ENCODE peak calls at places on chromosome 5, in seven cellular contexts. P is HCT116, H is smooth muscle cell of the brain vasculature, S is activated B cell treated with CpG ODN at 0.5 μM for 24 hours, T is skeletal muscle cell, X is NCI-H774, R is EH. K is an unnamed sample.

GRCh38 chr5:31100781-31101180 is 92.7 kb upstream of the CDH6 start:
- DNase-seq in R (no peak), S (no peak), H (no peak), T (no peak), X (no peak), P (no peak), K (no peak)

GRCh38 chr5:66596791-66597757 is 881 bp downstream of the MAST4 start:
- DNase-seq in H (no peak), R (peak; percentile 13), S (peak; percentile 41), P (no peak), X (no peak), T (no peak), K (no peak)

GRCh38 chr5:179239256-179240135 is 105.8 kb downstream of the ADAMTS2 start:
- DNase-seq in P (no peak), R (no peak), X (no peak), H (no peak), T (no peak), S (peak; percentile 4), K (no peak)

GRCh38 chr5:57889558-57889957 is 406.9 kb upstream of the ACTBL2 start:
- DNase-seq in P (peak; percentile 46), H (no peak), S (no peak), X (no peak), R (peak; percentile 84), T (peak; percentile 39), K (no peak)

GRCh38 chr5:50889790-50890189 is 223.4 kb downstream of the PARP8 start:
- DNase-seq in X (no peak), R (peak; percentile 3), H (no peak), P (no peak), T (no peak), S (no peak), K (no peak)

GRCh38 chr5:123157797-123158528 is 68.9 kb downstream of the PRDM6 start:
- DNase-seq in S (no peak), P (peak; percentile 27), R (peak; percentile 76), T (peak; percentile 37), X (no peak), H (peak; percentile 67), K (no peak)

GRCh38 chr5:172172912-172173591 is 15.0 kb downstream of the STK10 start:
- DNase-seq in X (no peak), S (no peak), H (no peak), R (peak; percentile 52), T (no peak), P (no peak), K (no peak)

GRCh38 chr5:122772446-122772845 is 2.4 kb upstream of the SNX2 start:
- DNase-seq in S (no peak), R (peak; percentile 75), X (no peak), P (no peak), H (no peak), T (no peak), K (no peak)

GRCh38 chr5:65482727-65483473 is 1.2 kb upstream of the ADAMTS6 start:
- DNase-seq in H (peak; percentile 64), X (peak; percentile 45), P (no peak), T (peak; percentile 31), S (no peak), R (peak; percentile 69), K (no peak)

GRCh38 chr5:31193591-31194457 is at the start of gene CDH6:
- DNase-seq in T (no peak), X (peak; percentile 71), P (no peak), R (peak; percentile 15), H (no peak), S (no peak), K (no peak)

GRCh38 chr5:5481206-5481605 is 58.7 kb downstream of the ICE1 start:
- DNase-seq in X (no peak), S (no peak), H (no peak), T (no peak), R (no peak), P (no peak), K (no peak)

GRCh38 chr5:122366501-122366900 is 54.5 kb downstream of the SNCAIP start:
- DNase-seq in X (no peak), R (no peak), H (no peak), S (no peak), T (no peak), P (no peak), K (no peak)

GRCh38 chr5:2758632-2759031 is 7.2 kb upstream of the IRX2 start:
- DNase-seq in P (no peak), S (no peak), R (no peak), X (no peak), H (no peak), T (no peak), K (no peak)

GRCh38 chr5:178357127-178357526 is 124.5 kb upstream of the PHYKPL start:
- DNase-seq in T (no peak), R (no peak), H (no peak), S (no peak), P (no peak), X (no peak), K (no peak)

GRCh38 chr5:72093231-72093630 is 14.0 kb upstream of the MAP1B start:
- DNase-seq in H (no peak), X (no peak), P (no peak), S (no peak), R (peak; percentile 57), T (no peak), K (no peak)

GRCh38 chr5:72556351-72557146 is 49.3 kb upstream of the ZNF366 start:
- DNase-seq in R (peak; percentile 68), P (no peak), T (peak; percentile 58), H (peak; percentile 23), X (peak; percentile 45), S (peak; percentile 32), K (peak; percentile 17)

GRCh38 chr5:57383093-57383861 is 99.3 kb downstream of the ACTBL2 start:
- DNase-seq in S (no peak), T (peak; percentile 55), X (no peak), H (peak; percentile 17), R (peak; percentile 96), P (peak; percentile 92), K (peak; percentile 19)

GRCh38 chr5:1409386-1410110 is 35.7 kb downstream of the SLC6A3 start:
- DNase-seq in H (no peak), X (no peak), T (no peak), R (peak; percentile 24), P (no peak), S (no peak), K (no peak)

GRCh38 chr5:132267166-132267739 is 9.8 kb downstream of the PDLIM4 start:
- DNase-seq in R (no peak), X (no peak), S (no peak), P (no peak), H (no peak), T (no peak), K (no peak)

GRCh38 chr5:61162010-61162831 is at the start of gene SMIM15:
- DNase-seq in S (peak; percentile 76), H (peak; percentile 47), X (peak; percentile 92), R (peak; percentile 91), T (peak; percentile 55), P (peak; percentile 79), K (peak; percentile 78)

GRCh38 chr5:116032094-116032517 is at the start of gene ARL14EPL:
- DNase-seq in R (peak; percentile 68), S (no peak), T (peak; percentile 80), H (peak; percentile 67), X (no peak), P (peak; percentile 99), K (no peak)

GRCh38 chr5:50694027-50694590 is 27.7 kb downstream of the PARP8 start:
- DNase-seq in T (no peak), S (no peak), X (no peak), P (no peak), R (no peak), H (no peak), K (no peak)

GRCh38 chr5:159402328-159402727 is 72.0 kb upstream of the IL12B start:
- DNase-seq in P (no peak), R (no peak), X (no peak), T (no peak), S (no peak), H (no peak), K (no peak)

GRCh38 chr5:73954381-73954780 is 328.4 kb downstream of the ARHGEF28 start:
- DNase-seq in H (no peak), X (no peak), P (no peak), R (no peak), T (no peak), S (no peak), K (no peak)

GRCh38 chr5:36150676-36151433 is 832 bp downstream of the LMBRD2 start:
- DNase-seq in P (peak; percentile 19), R (peak; percentile 57), X (peak; percentile 72), T (peak; percentile 1), S (peak; percentile 22), H (no peak), K (peak; percentile 30)

GRCh38 chr5:8884029-8884428 is 661.8 kb downstream of the SEMA5A start:
- DNase-seq in S (no peak), H (no peak), T (no peak), P (no peak), R (peak; percentile 13), X (no peak), K (no peak)

GRCh38 chr5:110790673-110791072 is 51.9 kb downstream of the SLC25A46 start:
- DNase-seq in T (peak; percentile 38), S (no peak), P (no peak), R (peak; percentile 32), X (no peak), H (no peak), K (no peak)

GRCh38 chr5:126450388-126450787 is 27.2 kb downstream of the GRAMD2B start:
- DNase-seq in X (no peak), H (no peak), P (no peak), T (no peak), S (no peak), R (no peak), K (no peak)

GRCh38 chr5:116572375-116573278 is 2.0 kb downstream of the SEMA6A start:
- DNase-seq in P (no peak), T (no peak), H (no peak), X (no peak), S (no peak), R (no peak), K (no peak)

GRCh38 chr5:123511290-123511647 is 708 bp upstream of the CSNK1G3 start:
- DNase-seq in X (no peak), T (peak; percentile 15), R (peak; percentile 67), P (no peak), H (no peak), S (no peak), K (no peak)

GRCh38 chr5:102414448-102414847 is 84.4 kb downstream of the SLCO6A1 start:
- DNase-seq in P (no peak), S (no peak), X (no peak), R (no peak), H (no peak), T (no peak), K (no peak)

GRCh38 chr5:124206540-124206939 is 539.9 kb downstream of the ZNF608 start:
- DNase-seq in X (no peak), S (no peak), H (no peak), T (no peak), P (no peak), R (no peak), K (no peak)

GRCh38 chr5:122323132-122323548 is 11.1 kb downstream of the SNCAIP start:
- DNase-seq in S (no peak), H (no peak), X (peak; percentile 46), P (no peak), T (no peak), R (no peak), K (no peak)

GRCh38 chr5:33850100-33850594 is 41.6 kb downstream of the ADAMTS12 start:
- DNase-seq in T (peak; percentile 41), S (no peak), R (peak; percentile 63), X (no peak), H (no peak), P (no peak), K (no peak)

GRCh38 chr5:60368100-60368499 is 331.9 kb downstream of the DEPDC1B start:
- DNase-seq in S (no peak), H (no peak), T (no peak), X (no peak), P (no peak), R (no peak), K (no peak)

GRCh38 chr5:119257613-119258012 is 98.2 kb upstream of the TNFAIP8 start:
- DNase-seq in P (no peak), S (no peak), X (no peak), H (no peak), R (no peak), T (no peak), K (no peak)

GRCh38 chr5:67165524-67166459 is 30.8 kb downstream of the CD180 start:
- DNase-seq in T (peak; percentile 28), P (peak; percentile 73), S (peak; percentile 67), H (peak; percentile 57), R (peak; percentile 41), X (no peak), K (peak; percentile 76)

GRCh38 chr5:96344678-96345612 is 88.1 kb downstream of the PCSK1 start:
- DNase-seq in S (no peak), H (no peak), P (peak; percentile 54), X (peak; percentile 83), R (peak; percentile 80), T (peak; percentile 65), K (no peak)

K was measured in stimulated activated CD4-positive, alpha-beta T cell treated with anti-CD3 and anti-CD28 coated beads, Interleukin-2, amount 100 ng/mL, for 48 hours.